ENCODE peak calls at places on chromosomes 2 and 18, in seven cellular contexts. N is HepG2, Y is SK-N-SH, J is NT2/D1, O is GM12878, W is HCT116, H is H1. R is an unnamed sample.

GRCh38 chr2:189527812-189528591 is 52.6 kb downstream of the SLC40A1 start:
- DNase-seq in N (no peak), Y (no peak), J (no peak), O (no peak), W (no peak), H (no peak), R (no peak)

GRCh38 chr2:190408538-190409271 is 550 bp downstream of the MFSD6 start:
- DNase-seq in N (no peak), Y (peak), J (no peak), O (no peak), W (peak), H (no peak), R (peak)

GRCh38 chr2:120625865-120626560 is 109.7 kb upstream of the GLI2 start:
- DNase-seq in N (peak), Y (no peak), J (no peak), O (no peak), W (no peak), H (no peak), R (no peak)

GRCh38 chr2:197591706-197592072 is 75.8 kb downstream of the MOB4 start:
- DNase-seq in N (no peak), Y (no peak), J (no peak), O (no peak), W (no peak), H (no peak), R (no peak)

GRCh38 chr2:15834381-15835031 is 105.8 kb upstream of the MYCN start:
- DNase-seq in N (no peak), Y (no peak), J (no peak), O (no peak), W (no peak), H (no peak), R (no peak)

GRCh38 chr2:104889261-104890091 is 35.6 kb downstream of the POU3F3 start:
- DNase-seq in N (no peak), Y (no peak), J (no peak), O (no peak), W (no peak), H (no peak), R (no peak)

GRCh38 chr2:159077869-159078268 is 109.4 kb downstream of the TANC1 start:
- DNase-seq in N (no peak), Y (no peak), J (no peak), O (no peak), W (no peak), H (no peak), R (no peak)

GRCh38 chr2:110770696-110771425 is 38.5 kb downstream of the ACOXL start:
- DNase-seq in N (no peak), Y (peak), J (no peak), O (no peak), W (no peak), H (no peak), R (no peak)

GRCh38 chr18:33746261-33746660 is 168.2 kb downstream of the ASXL3 start:
- DNase-seq in N (no peak), Y (no peak), J (no peak), O (no peak), W (no peak), H (no peak), R (no peak)

GRCh38 chr2:196481323-196481695 is 158.2 kb upstream of the CCDC150 start:
- DNase-seq in N (no peak), Y (no peak), J (no peak), O (no peak), W (no peak), H (no peak), R (no peak)

GRCh38 chr2:94879314-94879981 is 8.2 kb downstream of the TEKT4 start:
- DNase-seq in N (no peak), Y (no peak), J (no peak), O (no peak), W (no peak), H (no peak), R (no peak)

GRCh38 chr2:231393149-231394131 is 2.1 kb upstream of the B3GNT7 start:
- DNase-seq in N (peak), Y (peak), J (no peak), O (peak), W (no peak), H (no peak), R (no peak)

GRCh38 chr2:210324458-210324857 is 9.5 kb upstream of the MYL1 start:
- DNase-seq in N (no peak), Y (no peak), J (no peak), O (no peak), W (no peak), H (no peak), R (no peak)

GRCh38 chr18:28855524-28855923 is 678.6 kb upstream of the CDH2 start:
- DNase-seq in N (no peak), Y (no peak), J (no peak), O (no peak), W (no peak), H (no peak), R (no peak)

GRCh38 chr2:233439191-233439590 is 84.9 kb downstream of the DGKD start:
- DNase-seq in N (no peak), Y (no peak), J (no peak), O (no peak), W (no peak), H (no peak), R (no peak)

DNA sequence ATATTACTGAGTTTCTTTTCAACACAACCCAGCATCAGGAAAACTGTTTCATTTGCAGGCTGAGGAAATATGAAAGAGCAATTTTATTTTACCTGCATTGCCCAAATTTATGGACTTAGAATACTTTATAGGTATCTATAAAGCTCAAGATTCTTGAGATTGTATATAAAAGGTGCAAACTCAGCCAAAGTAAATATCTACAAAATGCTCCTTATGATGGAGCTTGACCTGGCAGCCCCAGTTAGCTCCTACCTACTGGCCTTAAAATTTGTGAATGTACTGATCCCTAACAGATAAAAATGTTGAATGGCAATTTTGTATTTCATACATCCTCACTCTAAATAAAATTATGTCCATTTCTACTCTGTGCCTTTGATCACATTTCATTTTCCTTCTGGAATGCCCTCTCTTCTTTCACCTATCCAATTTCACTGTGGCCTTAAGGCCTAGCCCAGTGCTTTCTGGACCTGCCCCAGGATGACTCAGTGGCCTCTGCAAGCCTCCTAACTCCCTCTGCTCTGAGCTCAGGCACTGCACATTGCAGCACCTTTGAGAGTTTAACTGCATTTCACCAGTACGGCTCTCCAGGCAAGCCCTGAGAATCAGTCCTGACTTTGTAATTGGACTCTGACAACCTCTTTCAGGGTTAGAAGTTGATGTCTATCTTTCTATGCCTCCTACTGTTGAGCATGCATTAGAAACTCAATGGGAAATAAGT is 126.0 kb downstream of the ANTXR1 start:
- DNase-seq in N (no peak), Y (no peak), J (no peak), O (no peak), W (peak), H (no peak), R (no peak)
- TF ChIP-seq YY1 in N (no peak), Y (no peak), J (no peak), O (no peak), W (no peak), H (no peak), R (no peak)

DNA sequence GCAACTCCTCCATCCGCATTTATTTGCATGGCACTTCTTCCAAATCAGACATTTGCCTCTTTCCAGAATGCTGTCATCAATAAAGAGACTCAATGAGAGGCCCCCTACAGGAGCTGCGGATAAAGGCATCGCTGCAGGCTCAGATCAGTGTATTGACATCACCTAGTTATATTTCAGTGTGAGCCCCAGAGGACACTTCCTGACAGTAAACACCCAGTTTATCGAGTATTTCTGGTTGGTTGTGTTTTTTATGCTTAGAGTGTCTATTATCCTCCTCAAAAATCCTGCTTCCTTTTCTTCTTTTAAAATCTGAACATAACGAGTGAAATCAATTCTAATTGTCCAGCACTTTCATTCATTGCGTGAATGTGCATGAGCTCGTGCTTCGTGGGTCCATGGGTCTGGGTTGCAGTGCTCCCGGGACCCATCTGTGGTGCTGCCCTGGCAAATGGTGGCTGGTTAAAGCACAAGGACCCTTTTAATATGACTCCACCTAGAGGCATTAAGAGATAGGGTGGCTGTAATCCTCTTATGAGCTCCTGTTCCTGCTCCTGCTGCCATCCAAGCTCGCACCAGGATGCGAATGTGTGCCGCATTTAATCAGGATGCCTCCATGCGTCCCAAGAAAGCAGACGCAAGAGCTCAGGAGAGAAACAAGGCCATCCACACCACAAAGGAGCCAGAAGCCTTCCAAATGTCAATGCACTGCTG is 38.9 kb downstream of the NRP2 start:
- DNase-seq in N (no peak), Y (no peak), J (no peak), O (no peak), W (no peak), H (no peak), R (peak)
- TF ChIP-seq YY1 in N (no peak), Y (no peak), J (no peak), O (no peak), W (no peak), H (no peak), R (no peak)

GRCh38 chr2:240055177-240055917 is 2.0 kb upstream of the OR6B3 start:
- DNase-seq in N (no peak), Y (no peak), J (no peak), O (no peak), W (no peak), H (no peak), R (no peak)

GRCh38 chr2:240052524-240052923 is 797 bp downstream of the OR6B3 start:
- DNase-seq in N (no peak), Y (no peak), J (no peak), O (no peak), W (no peak), H (no peak), R (no peak)

GRCh38 chr2:240051697-240052096 is 1.6 kb downstream of the OR6B3 start:
- DNase-seq in N (peak), Y (no peak), J (no peak), O (no peak), W (no peak), H (no peak), R (no peak)

GRCh38 chr2:240050278-240050677 is 3.0 kb downstream of the OR6B3 start:
- DNase-seq in N (no peak), Y (no peak), J (no peak), O (no peak), W (no peak), H (no peak), R (no peak)

GRCh38 chr2:240053173-240054155 is at the start of gene OR6B3:
- DNase-seq in N (no peak), Y (no peak), J (no peak), O (no peak), W (no peak), H (no peak), R (no peak)
- TF ChIP-seq YY1 in N (no peak), Y (no peak), J (no peak), O (no peak), W (no peak), H (no peak), R (no peak)

DNA sequence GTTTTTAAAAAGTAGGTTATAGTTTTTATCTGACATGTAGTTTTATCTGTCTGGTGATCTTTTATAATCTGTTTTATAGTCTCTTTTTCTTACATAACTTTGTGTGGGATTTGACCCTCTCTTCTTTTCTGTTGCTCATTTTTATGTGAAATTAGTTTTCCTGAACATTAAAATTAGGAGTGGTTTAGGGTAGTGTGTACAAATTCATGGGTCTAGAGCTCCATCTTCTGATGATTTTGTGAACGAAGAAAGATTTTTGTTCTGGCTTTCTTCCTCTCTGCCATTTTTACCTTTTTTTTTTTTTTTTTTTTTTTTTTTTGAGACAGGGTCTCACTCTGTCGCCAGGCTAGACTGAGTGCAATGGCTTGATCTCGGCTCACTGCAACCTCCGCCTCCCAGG is 46.6 kb downstream of the SLC30A6 start:
- DNase-seq in N (no peak), Y (no peak), J (no peak), O (no peak), W (no peak), H (no peak), R (no peak)
- TF ChIP-seq YY1 in N (no peak), Y (no peak), J (no peak), O (no peak), W (no peak), H (no peak), R (no peak)

GRCh38 chr18:60676807-60677206 is 304.2 kb upstream of the MC4R start:
- DNase-seq in N (no peak), Y (no peak), J (peak), O (no peak), W (no peak), H (no peak), R (no peak)

GRCh38 chr18:60671022-60671421 is 298.4 kb upstream of the MC4R start:
- DNase-seq in N (no peak), Y (no peak), J (no peak), O (no peak), W (no peak), H (no peak), R (no peak)

DNA sequence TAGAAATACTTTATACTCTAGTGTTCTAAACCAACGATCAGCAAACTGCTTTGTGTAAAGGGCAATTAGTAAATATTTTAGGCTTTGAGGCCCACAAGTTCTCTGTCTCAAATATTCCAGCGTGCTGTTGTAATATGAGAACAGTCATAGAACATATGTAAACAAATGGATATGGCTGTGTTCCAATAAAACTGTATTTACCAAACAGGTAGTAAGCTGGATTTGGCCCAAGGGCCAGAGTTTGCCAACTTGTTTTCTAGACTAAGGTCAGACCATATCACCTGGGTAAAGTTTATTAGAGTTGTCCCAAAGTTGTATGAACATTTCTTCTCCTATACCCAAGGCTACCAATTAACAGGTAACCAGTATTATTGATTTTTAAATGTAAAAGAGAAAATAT is 303.2 kb upstream of the MC4R start:
- DNase-seq in N (no peak), Y (no peak), J (no peak), O (no peak), W (no peak), H (no peak), R (no peak)
- TF ChIP-seq YY1 in N (no peak), Y (no peak), J (no peak), O (no peak), W (no peak), H (no peak), R (no peak)

GRCh38 chr2:39632871-39633270 is 32.8 kb upstream of the TMEM178A start:
- DNase-seq in N (no peak), Y (no peak), J (no peak), O (no peak), W (no peak), H (no peak), R (no peak)
- TF ChIP-seq YY1 in N (no peak), Y (no peak), J (no peak), O (no peak), W (no peak), H (no peak), R (no peak)